ENCODE peak calls at places on chromosomes 6 and 20, in six cellular contexts. N is stimulated activated CD8-positive, alpha-beta memory T cell treated with anti-CD3 and anti-CD28 coated beads, Interleukin-2, amount 100 ng/mL, for 1 hour; H is activated T-cell treated with anti-CD3 and anti-CD28 coated beads, Interleukin-2, amount 50 U/mL, for 72 hours; B is HCEC 1CT; R is RPMI7951; G is activated naive CD4-positive, alpha-beta T cell treated with anti-CD3 and anti-CD28 coated beads, Interleukin-2, amount 50 U/mL, for 72 hours. T is an unnamed sample.

GRCh38 chr6:39688494-39688893 is 36.7 kb downstream of the KIF6 start:
- DNase-seq in B (no peak), R (peak; percentile 20), G (no peak), N (no peak), H (no peak), T (no peak)

GRCh38 chr6:33271608-33272357 is at the start of the genes RPS18 and VPS52:
- DNase-seq in N (peak; percentile 81), R (peak; percentile 99), B (peak; percentile 99), H (peak; percentile 94), G (peak; percentile 90), T (peak; percentile 94)

GRCh38 chr6:43981363-43981990 is 145.8 kb downstream of the MRPL14 start:
- DNase-seq in G (peak; percentile 38), N (no peak), H (no peak), R (no peak), B (no peak), T (no peak)

GRCh38 chr6:12024715-12025434 is 12.8 kb downstream of the HIVEP1 start:
- DNase-seq in B (peak; percentile 77), H (no peak), N (no peak), G (no peak), R (no peak), T (no peak)

GRCh38 chr6:163308629-163309276 is 105.8 kb upstream of the QKI start:
- DNase-seq in R (no peak), G (no peak), B (no peak), N (no peak), H (no peak), T (no peak)

GRCh38 chr6:169591616-169592015 is 110.2 kb downstream of the WDR27 start:
- DNase-seq in N (no peak), H (no peak), G (no peak), R (no peak), B (no peak), T (no peak)

GRCh38 chr6:161101517-161101916 is 109.9 kb downstream of the MAP3K4 start:
- DNase-seq in B (no peak), H (no peak), G (no peak), R (peak; percentile 14), N (no peak), T (no peak)

GRCh38 chr6:16181429-16182359 is 52.8 kb downstream of the MYLIP start:
- DNase-seq in R (no peak), B (no peak), H (no peak), G (no peak), N (no peak), T (no peak)

GRCh38 chr20:22949710-22950109 is 85.4 kb upstream of the SSTR4 start:
- DNase-seq in B (no peak), G (no peak), H (no peak), N (no peak), R (peak; percentile 36), T (no peak)

GRCh38 chr6:24763578-24763977 is 11.2 kb upstream of the GMNN start:
- DNase-seq in B (no peak), R (no peak), N (no peak), H (no peak), G (no peak), T (no peak)